ENCODE peak calls at places on chromosome 18, in seven cellular contexts. C is HEK293T, Y is DMS153, L is AG04449, V is mucosa of gallbladder, H is KBM-7, K is EH. I is an unnamed sample.

GRCh38 chr18:45837283-45838070 is 12.0 kb downstream of the SIGLEC15 start:
- DNase-seq in H (no peak), C (no peak), V (peak), K (peak), L (no peak), Y (peak), I (peak)

GRCh38 chr18:69257861-69258458 is 142.7 kb upstream of the DOK6 start:
- DNase-seq in Y (no peak), K (peak), V (peak), L (peak), C (no peak), H (no peak), I (no peak)

GRCh38 chr18:8688857-8689256 is 16.5 kb upstream of the MTCL1 start:
- DNase-seq in H (no peak), V (no peak), K (no peak), Y (no peak), L (no peak), C (no peak), I (no peak)

GRCh38 chr18:7658701-7659100 is 91.6 kb downstream of the PTPRM start:
- DNase-seq in H (no peak), L (no peak), K (no peak), C (no peak), V (no peak), Y (no peak), I (no peak)

GRCh38 chr18:77059294-77059916 is 73.2 kb downstream of the MBP start:
- DNase-seq in L (no peak), V (no peak), Y (no peak), C (peak), H (peak), K (peak), I (no peak)

GRCh38 chr18:45690975-45691815 is 32.8 kb upstream of the SLC14A1 start:
- DNase-seq in Y (peak), L (no peak), K (peak), H (peak), C (peak), V (peak), I (peak)

GRCh38 chr18:76709659-76710645 is 112.4 kb upstream of the ZNF236 start:
- DNase-seq in V (peak), Y (peak), L (no peak), C (peak), K (peak), H (peak), I (peak)

GRCh38 chr18:74456409-74457042 is 582 bp downstream of the DIPK1C start:
- DNase-seq in V (no peak), H (no peak), K (no peak), C (no peak), Y (no peak), L (no peak), I (no peak)

GRCh38 chr18:76757343-76757742 is 65.0 kb upstream of the ZNF236 start:
- DNase-seq in Y (no peak), C (no peak), V (no peak), L (no peak), K (peak), H (no peak), I (no peak)

I was measured in stomach.